ENCODE peak calls at places on chromosomes 4 and X, in eight cellular contexts. R is lower lobe of right lung; U is hepatocyte; D is gastrocnemius medialis; V is HFF-Myc; B is right atrium auricular region; K is CD8-positive, alpha-beta T cell; S is choroid plexus epithelial cell. Q is an unnamed sample.

GRCh38 chrX:51893931-51894696 is 691 bp downstream of the MAGED1 start:
- DNase-seq in S (peak; percentile 40), U (peak; percentile 60), D (no peak), R (no peak), V (no peak), B (no peak), K (peak; percentile 11), Q (no peak)

GRCh38 chrX:84108589-84108988 is 79.4 kb downstream of the RPS6KA6 start:
- DNase-seq in U (no peak), S (no peak), D (no peak), V (no peak), R (no peak), B (no peak), K (no peak), Q (no peak)

GRCh38 chr4:170497729-170498128 is 408.0 kb upstream of the AADAT start:
- DNase-seq in V (no peak), D (no peak), B (no peak), U (no peak), R (no peak), K (no peak), S (peak; percentile 9), Q (no peak)

GRCh38 chr4:105248613-105249012 is 101.9 kb downstream of the TET2 start:
- DNase-seq in D (no peak), K (no peak), B (no peak), V (no peak), U (no peak), S (no peak), R (no peak), Q (no peak)

GRCh38 chrX:13387656-13388421 is 68.0 kb upstream of the ATXN3L start:
- DNase-seq in V (no peak), B (no peak), U (no peak), K (no peak), D (no peak), R (no peak), S (peak; percentile 13), Q (peak; percentile 36)

GRCh38 chrX:56068274-56068758 is 163.8 kb upstream of the KLF8 start:
- DNase-seq in D (no peak), R (no peak), V (no peak), B (no peak), K (no peak), U (no peak), S (no peak), Q (no peak)

GRCh38 chrX:148380107-148380506 is 120.3 kb upstream of the AFF2 start:
- DNase-seq in U (no peak), D (no peak), V (no peak), B (no peak), S (no peak), K (no peak), R (no peak), Q (no peak)

GRCh38 chrX:29699214-29699613 is 516.1 kb upstream of the MAGEB2 start:
- DNase-seq in R (no peak), U (no peak), K (no peak), B (no peak), D (no peak), S (no peak), V (no peak), Q (no peak)

GRCh38 chr4:139735381-139736256 is 70.0 kb downstream of the MGST2 start:
- DNase-seq in B (peak; percentile 57), V (no peak), D (no peak), U (peak; percentile 58), S (peak; percentile 31), R (peak; percentile 64), K (no peak), Q (peak; percentile 48)

GRCh38 chr4:45172636-45173035 is 446.3 kb upstream of the GNPDA2 start:
- DNase-seq in D (no peak), U (no peak), K (no peak), R (peak; percentile 39), S (no peak), B (no peak), V (no peak), Q (no peak)

DNA sequence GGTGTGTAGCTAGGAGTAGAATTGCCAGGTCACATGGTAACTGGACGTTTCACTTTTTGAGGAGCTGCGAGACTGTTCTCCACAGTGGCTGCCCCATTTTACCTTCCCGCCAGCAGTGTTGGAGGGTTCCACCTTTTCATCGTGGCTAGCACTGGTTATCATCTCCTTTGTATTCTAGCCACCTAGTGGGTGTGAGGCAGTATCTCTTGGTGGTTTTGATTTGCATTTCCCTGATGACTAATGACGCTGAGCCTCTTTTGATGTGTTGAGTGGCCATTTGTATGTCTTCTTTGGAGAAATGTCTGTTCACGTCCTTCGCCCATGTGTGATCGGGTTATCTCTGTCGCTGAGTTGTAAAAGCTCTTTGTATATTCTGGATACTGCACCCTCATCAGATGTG is 10.6 kb downstream of the ABCD1 start:
- DNase-seq in B (no peak), K (no peak), D (no peak), U (no peak), R (no peak), S (peak; percentile 8), V (no peak), Q (no peak)
- TF ChIP-seq CTCF in B (no peak), K (no peak), D (no peak), U (no peak), R (no peak), S (peak; percentile 18), V (no peak), Q (no peak)

GRCh38 chrX:109537324-109537665 is 651 bp downstream of the NXT2 start:
- DNase-seq in D (no peak), B (peak; percentile 60), U (peak; percentile 71), R (no peak), S (peak; percentile 78), V (peak; percentile 5), K (no peak), Q (peak; percentile 36)
- H3K4me3 ChIP-seq in D (peak overlapping the region; percentile 64), B (peak overlapping the region; percentile 56), U (peak overlapping the region; percentile 8), R (peak overlapping the region; percentile 61), S (peak overlapping the region; percentile 73), V (peak overlapping the region; percentile 55), K (peak overlapping the region; percentile 80), Q (peak overlapping the region; percentile 57)

GRCh38 chr4:2042207-2042946 is 16.8 kb upstream of the NAT8L start:
- DNase-seq in R (peak; percentile 50), K (peak; percentile 37), V (no peak), S (no peak), U (peak; percentile 69), B (no peak), D (no peak), Q (peak; percentile 47)
- TF ChIP-seq CTCF in R (no peak), K (no peak), V (no peak), S (no peak), U (peak; percentile 9), B (no peak), D (no peak), Q (no peak)

GRCh38 chr4:85570388-85570787 is 95.4 kb downstream of the ARHGAP24 start:
- DNase-seq in S (no peak), K (no peak), R (no peak), D (no peak), U (no peak), V (no peak), B (no peak), Q (no peak)
- H3K4me3 ChIP-seq in S (no peak overlapping the region), K (no peak overlapping the region), R (no peak overlapping the region), D (no peak overlapping the region), U (no peak overlapping the region), V (no peak overlapping the region), B (no peak overlapping the region), Q (no peak overlapping the region)

GRCh38 chr4:51999250-51999649 is 20.9 kb downstream of the LRRC66 start:
- DNase-seq in B (no peak), S (no peak), U (no peak), R (no peak), D (no peak), V (no peak), K (no peak), Q (no peak)

GRCh38 chr4:52001616-52002015 is 18.5 kb downstream of the LRRC66 start:
- DNase-seq in D (no peak), S (peak; percentile 34), R (no peak), V (no peak), K (no peak), U (no peak), B (no peak), Q (no peak)

GRCh38 chr4:51998837-51999236 is 21.3 kb downstream of the LRRC66 start:
- DNase-seq in U (no peak), R (no peak), K (no peak), V (no peak), B (no peak), S (no peak), D (no peak), Q (no peak)

GRCh38 chr4:51995647-51996046 is 24.5 kb downstream of the LRRC66 start:
- DNase-seq in S (no peak), R (no peak), U (no peak), K (no peak), V (no peak), D (no peak), B (no peak), Q (no peak)

GRCh38 chr4:51997647-51998046 is 22.5 kb downstream of the LRRC66 start:
- DNase-seq in U (no peak), V (no peak), S (no peak), K (no peak), B (no peak), R (no peak), D (no peak), Q (no peak)
- TF ChIP-seq CTCF in U (no peak), V (no peak), S (no peak), K (no peak), B (no peak), R (no peak), D (no peak), Q (no peak)

GRCh38 chr4:52057196-52057595 is 6.1 kb downstream of the SPATA18 start:
- DNase-seq in R (no peak), K (no peak), U (no peak), S (peak; percentile 10), D (no peak), V (no peak), B (no peak), Q (peak; percentile 24)

GRCh38 chr4:52051213-52051614 is at the start of gene SPATA18:
- DNase-seq in S (peak; percentile 12), K (no peak), V (no peak), B (no peak), D (peak; percentile 12), R (peak; percentile 52), U (peak; percentile 71), Q (peak; percentile 74)

GRCh38 chr4:52052475-52052780 is 1.3 kb downstream of the SPATA18 start:
- DNase-seq in R (no peak), B (peak; percentile 59), V (no peak), S (peak; percentile 48), U (peak; percentile 20), D (no peak), K (no peak), Q (no peak)

GRCh38 chr4:52054254-52054653 is 3.1 kb downstream of the SPATA18 start:
- DNase-seq in S (no peak), V (no peak), D (no peak), R (no peak), B (no peak), U (no peak), K (no peak), Q (no peak)

GRCh38 chr4:52051615-52052474 is 741 bp downstream of the SPATA18 start:
- DNase-seq in U (peak; percentile 90), V (peak; percentile 73), B (peak; percentile 74), S (peak; percentile 94), R (peak; percentile 84), K (no peak), D (peak; percentile 52), Q (peak; percentile 89)
- H3K4me3 ChIP-seq in U (peak overlapping the region; percentile 86), V (peak overlapping the region; percentile 67), B (peak overlapping the region; percentile 55), S (peak overlapping the region; percentile 72), R (peak overlapping the region; percentile 63), K (peak overlapping the region; percentile 28), D (peak overlapping the region; percentile 61), Q (peak overlapping the region; percentile 74)

DNA sequence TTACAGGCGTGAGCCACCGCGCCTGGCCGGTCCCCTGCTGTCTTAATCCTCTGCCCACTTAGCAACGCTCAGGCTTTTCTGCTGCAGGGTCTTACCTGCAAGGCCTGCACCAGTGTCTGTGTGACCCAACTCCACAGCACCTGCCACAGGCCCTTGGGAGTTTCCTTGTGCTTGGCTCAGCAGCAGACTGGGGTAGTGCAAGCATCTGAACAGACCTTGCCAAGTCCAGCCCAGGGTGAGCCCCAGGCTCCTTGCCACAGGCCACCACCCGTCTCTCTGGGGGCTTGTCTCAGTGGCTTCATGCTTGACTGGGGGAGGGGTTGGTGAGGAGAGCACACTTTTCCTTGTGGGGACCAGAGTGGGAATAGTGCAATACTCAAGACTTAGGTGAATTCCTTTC is 87.0 kb downstream of the FAM193A start:
- DNase-seq in U (no peak), V (no peak), D (no peak), R (no peak), K (no peak), B (no peak), S (no peak), Q (no peak)
- TF ChIP-seq CTCF in U (no peak), V (no peak), D (no peak), R (no peak), K (no peak), B (no peak), S (no peak), Q (no peak)

Q was measured in foreskin fibroblast.